ENCODE peak calls at places on chromosomes 11 and 22, in four cellular contexts. E, M, A and N are unnamed samples.

GRCh38 chr11:105392546-105392945 is 217.3 kb upstream of the GRIA4 start:
- DNase-seq in E (no peak), A (no peak), M (no peak), N (no peak)

GRCh38 chr11:37108436-37109204 is 510.6 kb upstream of the RAG2 start:
- DNase-seq in E (no peak), A (no peak), M (no peak), N (no peak)

GRCh38 chr11:1796297-1797011 is 32.7 kb upstream of the CTSD start:
- DNase-seq in A (no peak), E (no peak), M (no peak), N (no peak)

GRCh38 chr11:84720706-84721402 is 906.3 kb downstream of the DLG2 start:
- DNase-seq in M (peak), E (no peak), A (no peak), N (no peak)

GRCh38 chr22:18031670-18032454 is 7.5 kb upstream of the MICAL3 start:
- DNase-seq in A (no peak), M (peak), E (no peak), N (no peak)

GRCh38 chr22:40540265-40540664 is 96.3 kb downstream of the MRTFA start:
- DNase-seq in M (no peak), E (no peak), A (no peak), N (no peak)

GRCh38 chr11:81840375-81840774 is 893.3 kb downstream of the FAM181B start:
- DNase-seq in A (no peak), M (no peak), E (no peak), N (no peak)

GRCh38 chr11:33412231-33412630 is 155.1 kb downstream of the HIPK3 start:
- DNase-seq in A (no peak), E (no peak), M (no peak), N (no peak)

GRCh38 chr11:35211952-35212351 is 73.0 kb downstream of the CD44 start:
- DNase-seq in A (no peak), E (no peak), M (no peak), N (no peak)

GRCh38 chr11:110173775-110174644 is 80.8 kb downstream of the ZC3H12C start:
- DNase-seq in A (peak), M (no peak), E (no peak), N (no peak)

GRCh38 chr22:19869497-19870152 is 15.0 kb upstream of the GNB1L start:
- DNase-seq in M (peak), A (no peak), E (no peak), N (no peak)

GRCh38 chr11:129324533-129325175 is 51.0 kb upstream of the BARX2 start:
- DNase-seq in E (no peak), M (no peak), A (no peak), N (no peak)

GRCh38 chr11:130699561-130699960 is 216.7 kb downstream of the SNX19 start:
- DNase-seq in A (no peak), E (no peak), M (no peak), N (no peak)

GRCh38 chr22:45101828-45102227 is 61.9 kb upstream of the NUP50 start:
- DNase-seq in E (no peak), M (no peak), A (peak), N (no peak)

GRCh38 chr11:4921796-4922195 is 2.3 kb downstream of the OR51G1 start:
- DNase-seq in E (no peak), M (no peak), A (no peak), N (no peak)

GRCh38 chr11:76621866-76622265 is 48.7 kb downstream of the LRRC32 start:
- DNase-seq in A (no peak), E (no peak), M (peak), N (no peak)

GRCh38 chr11:132068556-132068955 is 698.1 kb downstream of the NTM start:
- DNase-seq in A (no peak), M (no peak), E (no peak), N (no peak)

GRCh38 chr11:86186420-86186819 is 58.1 kb upstream of the EED start:
- DNase-seq in E (no peak), A (no peak), M (no peak), N (no peak)

GRCh38 chr22:45328822-45329535 is 19.2 kb downstream of the FAM118A start:
- DNase-seq in A (no peak), E (no peak), M (no peak), N (no peak)

GRCh38 chr22:45785458-45785857 is 113.8 kb downstream of the ATXN10 start:
- DNase-seq in E (no peak), A (no peak), M (no peak), N (no peak)

GRCh38 chr11:112050721-112051120 is 23.1 kb downstream of the PIH1D2 start:
- DNase-seq in E (no peak), A (peak), M (no peak), N (no peak)
- H3K4me3 ChIP-seq in E (no peak), A (peak), M (no peak), N (no peak)

GRCh38 chr11:60818057-60818456 is 23.9 kb upstream of the CCDC86 start:
- DNase-seq in E (no peak), M (peak), A (no peak), N (no peak)
- TF ChIP-seq CTCF in E (no peak), M (no peak), A (no peak), N (no peak)

GRCh38 chr11:119709638-119710346 is 19.2 kb downstream of the NECTIN1 start:
- DNase-seq in M (no peak), E (no peak), A (peak), N (no peak)
- H3K4me3 ChIP-seq in M (no peak), E (no peak), A (no peak), N (no peak)

DNA sequence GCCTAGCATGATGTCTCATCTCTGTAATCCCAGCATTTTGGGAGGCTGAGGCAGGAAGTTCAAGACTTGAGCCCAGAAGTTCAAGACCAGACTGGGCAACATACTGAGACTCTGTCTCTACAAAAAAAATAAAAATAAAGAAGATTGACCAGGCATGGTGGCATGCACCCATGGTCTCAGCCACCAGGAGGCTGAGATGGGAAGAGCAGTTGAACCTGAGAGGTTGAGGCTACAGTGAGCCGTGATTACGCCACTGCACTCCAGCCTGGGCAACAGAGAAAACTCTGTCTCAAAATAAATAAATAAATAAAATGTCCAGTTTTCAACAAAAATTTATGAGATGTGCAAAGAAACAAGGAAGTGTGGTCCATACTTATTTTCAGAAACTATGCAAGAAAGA is 28.3 kb downstream of the EFCAB6 start:
- DNase-seq in M (no peak), A (no peak), E (no peak), N (no peak)
- TF ChIP-seq CTCF in M (no peak), A (peak), E (no peak), N (no peak)

DNA sequence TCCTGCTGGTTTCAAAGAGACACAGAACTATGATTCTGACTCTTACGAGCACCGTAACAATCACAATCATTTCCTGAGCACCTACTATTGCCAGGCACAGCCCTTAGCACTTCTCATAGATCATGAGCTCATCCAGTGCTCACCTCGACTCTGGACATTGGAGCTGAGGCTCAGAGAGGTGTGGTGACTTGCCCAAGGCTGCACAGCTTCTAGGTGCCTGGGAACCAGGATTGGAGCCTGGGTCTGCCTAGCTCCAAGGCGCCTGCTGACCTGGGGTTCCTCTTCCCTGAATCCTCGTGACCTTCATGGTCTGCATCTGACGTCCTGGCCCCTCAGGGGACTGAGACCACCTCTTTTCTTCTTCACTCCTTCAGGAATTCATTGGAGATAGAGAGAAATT is 50.6 kb upstream of the CRYBB3 start:
- DNase-seq in A (no peak), E (no peak), M (no peak), N (no peak)
- H3K4me3 ChIP-seq in A (no peak), E (no peak), M (no peak), N (no peak)

GRCh38 chr11:124919836-124920755 is 1.0 kb downstream of the HEPN1 start:
- DNase-seq in A (no peak), M (no peak), E (no peak), N (no peak)

GRCh38 chr11:124920870-124921609 is 2.0 kb downstream of the HEPN1 start:
- DNase-seq in M (peak), A (no peak), E (no peak), N (no peak)

GRCh38 chr11:124922831-124923230 is 3.8 kb downstream of the HEPN1 start:
- DNase-seq in E (no peak), A (no peak), M (no peak), N (no peak)

GRCh38 chr11:124918950-124919349 is at the start of gene HEPN1:
- DNase-seq in A (no peak), M (no peak), E (no peak), N (no peak)

DNA sequence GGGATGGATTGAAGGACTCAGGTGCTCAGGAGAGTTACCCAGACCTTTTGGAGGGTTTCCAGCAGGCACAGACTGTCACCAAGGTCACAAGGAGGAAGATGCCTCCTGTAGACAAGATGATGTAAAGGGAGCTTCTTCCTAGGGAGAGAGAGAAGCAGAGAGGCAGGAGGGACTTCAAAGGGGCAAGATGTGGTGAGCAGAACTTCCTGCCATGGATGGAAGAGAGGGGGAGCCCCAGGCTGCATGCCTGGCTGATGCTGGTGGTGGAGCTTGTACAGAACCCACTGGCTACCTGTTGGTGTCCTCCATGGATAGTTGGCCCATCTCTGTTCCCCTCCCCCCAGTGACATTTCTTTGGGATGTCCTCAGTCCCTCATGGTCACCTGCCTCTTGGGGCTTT is 4.2 kb downstream of the HEPN1 start:
- DNase-seq in A (no peak), M (no peak), E (no peak), N (no peak)
- TF ChIP-seq CTCF in A (no peak), M (no peak), E (no peak), N (no peak)

GRCh38 chr11:8269636-8270035 is 6.0 kb upstream of the LMO1 start:
- DNase-seq in A (no peak), M (no peak), E (no peak), N (no peak)
- H3K4me3 ChIP-seq in A (no peak), M (no peak), E (no peak), N (no peak)

GRCh38 chr11:134383576-134384221 is 28.3 kb downstream of the B3GAT1 start:
- DNase-seq in M (no peak), E (no peak), A (no peak), N (no peak)
- TF ChIP-seq CTCF in M (no peak), E (no peak), A (no peak), N (no peak)

GRCh38 chr11:8809185-8809584 is 101.8 kb upstream of the AKIP1 start:
- DNase-seq in E (no peak), A (no peak), M (no peak), N (no peak)

GRCh38 chr11:8808226-8808585 is 102.8 kb upstream of the AKIP1 start:
- DNase-seq in E (no peak), M (no peak), A (no peak), N (no peak)

GRCh38 chr11:8805256-8805655 is 105.7 kb upstream of the AKIP1 start:
- DNase-seq in A (no peak), E (no peak), M (no peak), N (no peak)

GRCh38 chr11:8807544-8808225 is 103.3 kb upstream of the AKIP1 start:
- DNase-seq in E (no peak), M (peak), A (no peak), N (no peak)

DNA sequence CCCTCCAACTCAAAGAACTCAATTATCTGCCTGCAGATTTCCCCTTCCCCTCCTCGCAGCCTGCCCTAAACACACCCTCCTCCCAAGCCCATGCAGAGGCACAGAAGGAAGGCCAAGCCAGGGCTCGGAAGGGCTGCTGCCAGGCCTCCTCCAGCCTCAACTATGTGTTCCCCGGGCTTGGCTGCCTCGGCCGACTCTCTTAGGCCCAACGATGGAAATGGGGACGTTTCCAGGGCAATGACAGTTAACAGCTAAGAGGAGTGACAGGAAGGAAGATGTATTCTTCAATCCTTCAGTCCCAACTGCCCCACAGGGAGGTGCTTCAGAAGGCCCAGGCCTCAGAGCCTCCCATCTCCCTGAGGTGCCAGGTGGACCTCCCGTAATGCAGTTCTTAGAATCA is 104.0 kb upstream of the AKIP1 start:
- DNase-seq in A (no peak), E (no peak), M (no peak), N (no peak)
- H3K4me3 ChIP-seq in A (no peak), E (no peak), M (no peak), N (peak)